ENCODE peak calls at places on chromosomes 16 and 17, in ten cellular contexts. One of them, this sample, is unnamed. For H3K4me1, the result is how much of the 10 kb centered on the place peaks cover.

GRCh38 chr17:5708344-5708743 is 124.0 kb upstream of the NLRP1 start:
- DNase-seq in K562: no peak
- DNase-seq in GM23338: no peak
- DNase-seq in stomach: no peak
- DNase-seq in SK-N-SH: no peak
- DNase-seq in transverse colon: no peak
- DNase-seq in HepG2: no peak
- DNase-seq in sigmoid colon: no peak
- DNase-seq in upper lobe of left lung: no peak
- DNase-seq in GM12878: no peak
- DNase-seq in this sample: no peak

GRCh38 chr17:60110586-60110985 is 31.9 kb upstream of the HEATR6 start:
- DNase-seq in K562: no peak
- DNase-seq in GM23338: no peak
- DNase-seq in stomach: no peak
- DNase-seq in SK-N-SH: no peak
- DNase-seq in transverse colon: no peak
- DNase-seq in HepG2: no peak
- DNase-seq in sigmoid colon: no peak
- DNase-seq in upper lobe of left lung: no peak
- DNase-seq in GM12878: no peak
- DNase-seq in this sample: peak

GRCh38 chr17:29037739-29038465 is 5.0 kb upstream of the PIPOX start:
- DNase-seq in K562: no peak
- DNase-seq in GM23338: no peak
- DNase-seq in stomach: no peak
- DNase-seq in SK-N-SH: peak
- DNase-seq in transverse colon: no peak
- DNase-seq in HepG2: no peak
- DNase-seq in sigmoid colon: no peak
- DNase-seq in upper lobe of left lung: no peak
- DNase-seq in GM12878: no peak
- DNase-seq in this sample: peak

GRCh38 chr17:65122836-65123756 is 14.1 kb upstream of the RGS9 start:
- DNase-seq in K562: peak
- DNase-seq in GM23338: peak
- DNase-seq in stomach: peak
- DNase-seq in SK-N-SH: peak
- DNase-seq in transverse colon: peak
- DNase-seq in HepG2: peak
- DNase-seq in sigmoid colon: peak
- DNase-seq in upper lobe of left lung: peak
- DNase-seq in GM12878: peak
- DNase-seq in this sample: peak

GRCh38 chr16:57265850-57266530 is 18.5 kb downstream of the PLLP start:
- DNase-seq in K562: peak
- DNase-seq in GM23338: no peak
- DNase-seq in stomach: peak
- DNase-seq in SK-N-SH: peak
- DNase-seq in transverse colon: peak
- DNase-seq in HepG2: no peak
- DNase-seq in sigmoid colon: no peak
- DNase-seq in upper lobe of left lung: peak
- DNase-seq in GM12878: no peak
- DNase-seq in this sample: peak

GRCh38 chr17:56913867-56914640 is at the start of gene TRIM25:
- DNase-seq in K562: peak
- DNase-seq in GM23338: peak
- DNase-seq in stomach: peak
- DNase-seq in SK-N-SH: peak
- DNase-seq in transverse colon: peak
- DNase-seq in HepG2: peak
- DNase-seq in sigmoid colon: peak
- DNase-seq in upper lobe of left lung: peak
- DNase-seq in GM12878: peak
- DNase-seq in this sample: peak

GRCh38 chr17:57292086-57292485 is 35.8 kb downstream of the MSI2 start:
- DNase-seq in K562: no peak
- DNase-seq in GM23338: no peak
- DNase-seq in stomach: no peak
- DNase-seq in SK-N-SH: no peak
- DNase-seq in transverse colon: no peak
- DNase-seq in HepG2: no peak
- DNase-seq in sigmoid colon: no peak
- DNase-seq in upper lobe of left lung: no peak
- DNase-seq in GM12878: no peak
- DNase-seq in this sample: no peak

GRCh38 chr17:50312311-50312710 is 33.6 kb upstream of the XYLT2 start:
- DNase-seq in K562: no peak
- DNase-seq in GM23338: no peak
- DNase-seq in stomach: peak
- DNase-seq in SK-N-SH: no peak
- DNase-seq in transverse colon: no peak
- DNase-seq in HepG2: no peak
- DNase-seq in sigmoid colon: no peak
- DNase-seq in upper lobe of left lung: no peak
- DNase-seq in GM12878: no peak
- DNase-seq in this sample: no peak

GRCh38 chr17:38449364-38449763 is 21.1 kb downstream of the ARHGAP23 start:
- DNase-seq in K562: no peak
- DNase-seq in GM23338: peak
- DNase-seq in stomach: no peak
- DNase-seq in SK-N-SH: no peak
- DNase-seq in transverse colon: no peak
- DNase-seq in HepG2: peak
- DNase-seq in sigmoid colon: no peak
- DNase-seq in upper lobe of left lung: no peak
- DNase-seq in GM12878: no peak
- DNase-seq in this sample: no peak
- TF ChIP-seq POLR2AphosphoS5 in K562: no peak
- TF ChIP-seq POLR2AphosphoS5 in GM23338: no peak
- TF ChIP-seq POLR2AphosphoS5 in stomach: no peak
- TF ChIP-seq POLR2AphosphoS5 in SK-N-SH: no peak
- TF ChIP-seq POLR2AphosphoS5 in transverse colon: no peak
- TF ChIP-seq POLR2AphosphoS5 in HepG2: no peak
- TF ChIP-seq POLR2AphosphoS5 in sigmoid colon: no peak
- TF ChIP-seq POLR2AphosphoS5 in upper lobe of left lung: no peak
- TF ChIP-seq POLR2AphosphoS5 in GM12878: no peak
- TF ChIP-seq POLR2AphosphoS5 in this sample: peak

GRCh38 chr17:78884148-78884870 is 18.7 kb downstream of the CEP295NL start:
- DNase-seq in K562: no peak
- DNase-seq in GM23338: peak
- DNase-seq in stomach: no peak
- DNase-seq in SK-N-SH: no peak
- DNase-seq in transverse colon: no peak
- DNase-seq in HepG2: no peak
- DNase-seq in sigmoid colon: no peak
- DNase-seq in upper lobe of left lung: no peak
- DNase-seq in GM12878: no peak
- DNase-seq in this sample: no peak

GRCh38 chr17:78882546-78883089 is 20.4 kb downstream of the CEP295NL start:
- DNase-seq in K562: no peak
- DNase-seq in GM23338: no peak
- DNase-seq in stomach: no peak
- DNase-seq in SK-N-SH: peak
- DNase-seq in transverse colon: no peak
- DNase-seq in HepG2: no peak
- DNase-seq in sigmoid colon: no peak
- DNase-seq in upper lobe of left lung: peak
- DNase-seq in GM12878: no peak
- DNase-seq in this sample: peak

GRCh38 chr17:78883533-78884131 is 19.4 kb downstream of the CEP295NL start:
- DNase-seq in K562: no peak
- DNase-seq in GM23338: peak
- DNase-seq in stomach: peak
- DNase-seq in SK-N-SH: peak
- DNase-seq in transverse colon: peak
- DNase-seq in HepG2: peak
- DNase-seq in sigmoid colon: peak
- DNase-seq in upper lobe of left lung: peak
- DNase-seq in GM12878: no peak
- DNase-seq in this sample: peak

GRCh38 chr17:78884876-78885667 is 17.9 kb downstream of the CEP295NL start:
- DNase-seq in K562: no peak
- DNase-seq in GM23338: no peak
- DNase-seq in stomach: no peak
- DNase-seq in SK-N-SH: peak
- DNase-seq in transverse colon: no peak
- DNase-seq in HepG2: no peak
- DNase-seq in sigmoid colon: no peak
- DNase-seq in upper lobe of left lung: no peak
- DNase-seq in GM12878: no peak
- DNase-seq in this sample: no peak

DNA sequence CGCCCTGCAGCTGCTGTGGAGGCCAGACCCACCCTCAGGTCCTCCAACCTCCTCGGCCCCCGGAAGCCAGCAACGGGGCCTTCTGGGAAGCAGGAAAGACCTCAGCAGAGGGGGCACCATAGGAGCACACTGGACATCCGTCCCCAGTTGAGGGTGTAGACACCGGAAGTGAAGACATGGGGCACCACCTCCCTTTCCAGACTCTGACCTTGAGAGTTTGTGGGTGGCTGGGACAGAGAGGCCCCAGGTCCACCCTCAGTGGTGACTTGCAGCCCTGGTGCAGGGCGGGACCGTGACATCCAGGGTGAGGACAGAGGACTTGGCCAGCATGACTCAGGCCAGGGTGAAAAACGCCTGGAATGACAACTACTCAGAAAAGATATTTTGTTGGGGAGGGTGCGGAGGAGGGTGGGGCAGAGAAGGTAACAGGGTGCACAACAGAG is 19.9 kb downstream of the CEP295NL start:
- DNase-seq in K562: peak
- DNase-seq in GM23338: no peak
- DNase-seq in stomach: peak
- DNase-seq in SK-N-SH: peak
- DNase-seq in transverse colon: peak
- DNase-seq in HepG2: peak
- DNase-seq in sigmoid colon: peak
- DNase-seq in upper lobe of left lung: peak
- DNase-seq in GM12878: no peak
- DNase-seq in this sample: peak
- H3K4me1 ChIP-seq in K562: under half
- H3K4me1 ChIP-seq in GM23338: under half
- H3K4me1 ChIP-seq in stomach: half or more
- H3K4me1 ChIP-seq in SK-N-SH: under half
- H3K4me1 ChIP-seq in transverse colon: half or more
- H3K4me1 ChIP-seq in HepG2: under half
- H3K4me1 ChIP-seq in sigmoid colon: half or more
- H3K4me1 ChIP-seq in upper lobe of left lung: under half
- H3K4me1 ChIP-seq in GM12878: under half
- H3K4me1 ChIP-seq in this sample: half or more

GRCh38 chr17:70521821-70522256 is 352.5 kb downstream of the KCNJ2 start:
- DNase-seq in K562: no peak
- DNase-seq in GM23338: no peak
- DNase-seq in stomach: peak
- DNase-seq in SK-N-SH: no peak
- DNase-seq in transverse colon: peak
- DNase-seq in HepG2: no peak
- DNase-seq in sigmoid colon: no peak
- DNase-seq in upper lobe of left lung: peak
- DNase-seq in GM12878: no peak
- DNase-seq in this sample: no peak

GRCh38 chr17:70523407-70523806 is 354.1 kb downstream of the KCNJ2 start:
- DNase-seq in K562: no peak
- DNase-seq in GM23338: no peak
- DNase-seq in stomach: no peak
- DNase-seq in SK-N-SH: no peak
- DNase-seq in transverse colon: no peak
- DNase-seq in HepG2: no peak
- DNase-seq in sigmoid colon: no peak
- DNase-seq in upper lobe of left lung: no peak
- DNase-seq in GM12878: no peak
- DNase-seq in this sample: no peak

GRCh38 chr17:70517808-70518207 is 348.5 kb downstream of the KCNJ2 start:
- DNase-seq in K562: no peak
- DNase-seq in GM23338: no peak
- DNase-seq in stomach: no peak
- DNase-seq in SK-N-SH: no peak
- DNase-seq in transverse colon: no peak
- DNase-seq in HepG2: no peak
- DNase-seq in sigmoid colon: no peak
- DNase-seq in upper lobe of left lung: no peak
- DNase-seq in GM12878: no peak
- DNase-seq in this sample: no peak

GRCh38 chr17:70519300-70519699 is 350.0 kb downstream of the KCNJ2 start:
- DNase-seq in K562: no peak
- DNase-seq in GM23338: no peak
- DNase-seq in stomach: no peak
- DNase-seq in SK-N-SH: no peak
- DNase-seq in transverse colon: no peak
- DNase-seq in HepG2: no peak
- DNase-seq in sigmoid colon: no peak
- DNase-seq in upper lobe of left lung: no peak
- DNase-seq in GM12878: no peak
- DNase-seq in this sample: no peak

DNA sequence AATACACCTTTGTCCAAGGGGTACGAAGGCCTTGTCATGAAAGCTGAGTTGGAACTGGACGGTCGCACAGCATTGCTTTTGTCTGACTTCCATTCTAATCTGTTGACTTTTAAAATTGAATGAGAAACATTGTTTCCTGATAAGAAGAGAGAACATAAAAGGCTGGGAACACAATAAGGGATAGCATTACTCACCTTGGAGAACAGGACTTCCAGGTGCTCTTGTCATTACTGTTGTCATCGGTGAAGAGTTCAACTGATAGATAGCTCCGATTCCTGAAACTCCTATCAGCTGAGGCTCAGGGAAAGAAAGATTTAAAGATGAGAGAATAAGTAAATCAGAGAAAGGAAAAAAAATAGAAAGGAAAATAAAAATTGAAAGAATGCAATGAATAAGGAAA is 351.1 kb downstream of the KCNJ2 start:
- DNase-seq in K562: no peak
- DNase-seq in GM23338: no peak
- DNase-seq in stomach: no peak
- DNase-seq in SK-N-SH: no peak
- DNase-seq in transverse colon: no peak
- DNase-seq in HepG2: no peak
- DNase-seq in sigmoid colon: no peak
- DNase-seq in upper lobe of left lung: no peak
- DNase-seq in GM12878: no peak
- DNase-seq in this sample: no peak
- TF ChIP-seq POLR2AphosphoS5 in K562: no peak
- TF ChIP-seq POLR2AphosphoS5 in GM23338: no peak
- TF ChIP-seq POLR2AphosphoS5 in stomach: no peak
- TF ChIP-seq POLR2AphosphoS5 in SK-N-SH: no peak
- TF ChIP-seq POLR2AphosphoS5 in transverse colon: no peak
- TF ChIP-seq POLR2AphosphoS5 in HepG2: no peak
- TF ChIP-seq POLR2AphosphoS5 in sigmoid colon: no peak
- TF ChIP-seq POLR2AphosphoS5 in upper lobe of left lung: no peak
- TF ChIP-seq POLR2AphosphoS5 in GM12878: no peak
- TF ChIP-seq POLR2AphosphoS5 in this sample: no peak

DNA sequence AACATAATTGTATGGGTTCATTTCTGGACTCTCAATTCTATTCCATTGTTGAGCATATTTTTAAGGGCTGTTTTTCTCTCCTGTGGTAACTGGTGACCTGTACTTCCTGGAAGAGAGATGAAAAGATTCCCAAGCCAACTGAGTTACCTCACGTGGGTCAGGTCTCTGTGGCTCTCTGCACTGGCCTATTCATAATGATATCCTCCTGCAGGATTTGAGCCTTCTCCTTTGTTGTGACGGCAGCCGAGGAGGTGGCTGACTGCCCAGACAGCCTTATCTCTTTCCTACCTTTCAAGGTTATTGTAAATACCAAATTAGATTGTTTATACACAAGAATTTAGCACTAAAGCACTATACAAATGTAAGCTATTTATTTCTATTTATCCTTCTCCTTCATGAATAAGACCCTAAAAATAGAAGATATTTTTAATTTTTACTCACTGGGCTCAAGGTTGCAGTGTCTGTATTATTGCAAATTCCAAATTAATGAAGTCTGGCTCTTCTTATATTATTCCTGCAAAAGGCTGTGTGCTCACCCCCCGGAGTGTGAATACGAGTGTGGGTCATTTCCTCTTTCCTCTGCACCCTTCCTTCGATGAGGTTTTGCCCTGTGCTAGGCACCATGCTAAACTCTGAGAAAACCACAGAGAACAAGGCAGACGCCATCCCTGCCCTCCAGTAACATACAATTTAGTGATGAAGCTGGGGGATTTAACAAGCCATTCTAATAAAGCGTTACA is 2.5 kb upstream of the ACE start:
- DNase-seq in K562: peak
- DNase-seq in GM23338: no peak
- DNase-seq in stomach: peak
- DNase-seq in SK-N-SH: no peak
- DNase-seq in transverse colon: peak
- DNase-seq in HepG2: no peak
- DNase-seq in sigmoid colon: no peak
- DNase-seq in upper lobe of left lung: no peak
- DNase-seq in GM12878: no peak
- DNase-seq in this sample: peak
- H3K4me1 ChIP-seq in K562: under half
- H3K4me1 ChIP-seq in GM23338: under half
- H3K4me1 ChIP-seq in stomach: under half
- H3K4me1 ChIP-seq in SK-N-SH: under half
- H3K4me1 ChIP-seq in transverse colon: under half
- H3K4me1 ChIP-seq in HepG2: under half
- H3K4me1 ChIP-seq in sigmoid colon: under half
- H3K4me1 ChIP-seq in upper lobe of left lung: under half
- H3K4me1 ChIP-seq in GM12878: under half
- H3K4me1 ChIP-seq in this sample: half or more

This sample was measured in spleen.